ENCODE peak calls at places on chromosomes 7 and 10, in four cellular contexts. B is CD4-positive, alpha-beta memory T cell; U is OCI-LY7; H is left ventricle myocardium inferior. G is an unnamed sample.

GRCh38 chr7:23418046-23418445 is 52.2 kb downstream of the IGF2BP3 start:
- DNase-seq in H (no peak), U (no peak), B (no peak), G (no peak)

GRCh38 chr10:61905446-61905725 is 3.9 kb downstream of the ARID5B start:
- DNase-seq in B (no peak), U (no peak), H (no peak), G (no peak)

GRCh38 chr10:71435571-71436267 is 39.0 kb downstream of the CDH23 start:
- DNase-seq in U (no peak), H (peak), B (no peak), G (no peak)

GRCh38 chr10:17216217-17216900 is 11.7 kb upstream of the VIM start:
- DNase-seq in H (no peak), B (peak), U (no peak), G (no peak)

GRCh38 chr10:25047902-25048301 is 31.5 kb downstream of the THNSL1 start:
- DNase-seq in H (no peak), U (no peak), B (no peak), G (no peak)

GRCh38 chr7:28698744-28699291 is 259.3 kb downstream of the TRIL start:
- DNase-seq in H (no peak), U (no peak), B (no peak), G (no peak)

GRCh38 chr7:7681191-7681935 is 37.0 kb downstream of the RPA3 start:
- DNase-seq in U (peak), H (no peak), B (peak), G (no peak)

GRCh38 chr7:17411922-17412321 is 113.5 kb downstream of the AHR start:
- DNase-seq in U (no peak), B (no peak), H (no peak), G (no peak)

GRCh38 chr10:132309466-132309865 is 1.7 kb upstream of the STK32C start:
- DNase-seq in H (no peak), B (no peak), U (no peak), G (no peak)

GRCh38 chr10:78551184-78552005 is 517.4 kb upstream of the ZMIZ1 start:
- DNase-seq in B (no peak), U (no peak), H (no peak), G (no peak)

GRCh38 chr10:48811917-48812316 is 127.2 kb downstream of the WDFY4 start:
- DNase-seq in B (no peak), U (no peak), H (no peak), G (no peak)

GRCh38 chr7:47596502-47597202 is 14.7 kb upstream of the TNS3 start:
- DNase-seq in B (no peak), U (peak), H (no peak), G (no peak)

GRCh38 chr7:107865956-107866775 is 24.8 kb upstream of the DLD start:
- DNase-seq in H (no peak), B (no peak), U (no peak), G (no peak)

GRCh38 chr10:130242483-130242882 is 106.3 kb downstream of the GLRX3 start:
- DNase-seq in H (no peak), B (no peak), U (no peak), G (no peak)

GRCh38 chr10:133113847-133114246 is 26.1 kb downstream of the ADGRA1 start:
- DNase-seq in B (no peak), H (no peak), U (no peak), G (no peak)

GRCh38 chr7:9502269-9502668 is 1068.9 kb downstream of the NXPH1 start:
- DNase-seq in U (no peak), H (no peak), B (no peak), G (no peak)

GRCh38 chr7:85001493-85002345 is 185.1 kb downstream of the SEMA3D start:
- DNase-seq in H (no peak), U (no peak), B (no peak), G (no peak)

GRCh38 chr10:112580267-112580666 is 133.3 kb downstream of the VTI1A start:
- DNase-seq in U (no peak), H (no peak), B (no peak), G (no peak)

GRCh38 chr7:40469481-40469880 is 334.7 kb downstream of the SUGCT start:
- DNase-seq in U (no peak), H (no peak), B (no peak), G (no peak)

GRCh38 chr7:6166443-6166871 is 106.0 kb downstream of the CYTH3 start:
- DNase-seq in B (no peak), H (no peak), U (peak), G (no peak)

GRCh38 chr7:4270941-4271715 is 411.0 kb upstream of the FOXK1 start:
- DNase-seq in U (no peak), H (no peak), B (no peak), G (no peak)

GRCh38 chr10:79487296-79488194 is 24.8 kb upstream of the EIF5AL1 start:
- DNase-seq in U (peak), B (peak), H (peak), G (peak)

GRCh38 chr10:71090801-71091200 is 121.6 kb upstream of the UNC5B start:
- DNase-seq in H (no peak), U (no peak), B (no peak), G (peak)

GRCh38 chr7:81447351-81447952 is 322.4 kb downstream of the HGF start:
- DNase-seq in U (no peak), H (no peak), B (no peak), G (no peak)

GRCh38 chr7:26930845-26931244 is 66.5 kb upstream of the SKAP2 start:
- DNase-seq in H (no peak), B (no peak), U (no peak), G (no peak)

GRCh38 chr10:122475130-122475529 is 13.8 kb downstream of the HTRA1 start:
- DNase-seq in H (peak), U (no peak), B (no peak), G (no peak)

GRCh38 chr7:4951903-4952636 is 6.9 kb downstream of the MMD2 start:
- DNase-seq in H (no peak), B (no peak), U (peak), G (no peak)

GRCh38 chr10:46284286-46285229 is 2.2 kb upstream of the ANTXRL start:
- DNase-seq in B (peak), U (peak), H (peak), G (peak)

GRCh38 chr10:31374146-31374696 is 55.2 kb downstream of the ZEB1 start:
- DNase-seq in H (no peak), U (no peak), B (no peak), G (no peak)

GRCh38 chr7:133797355-133797754 is 329.8 kb upstream of the LRGUK start:
- DNase-seq in H (no peak), B (no peak), U (no peak), G (no peak)

GRCh38 chr7:133796778-133797177 is 330.4 kb upstream of the LRGUK start:
- DNase-seq in B (no peak), U (no peak), H (no peak), G (no peak)

GRCh38 chr7:133795061-133795460 is 332.1 kb upstream of the LRGUK start:
- DNase-seq in H (no peak), B (no peak), U (no peak), G (no peak)

GRCh38 chr7:133794490-133794889 is 332.6 kb upstream of the LRGUK start:
- DNase-seq in H (no peak), B (no peak), U (no peak), G (no peak)

DNA sequence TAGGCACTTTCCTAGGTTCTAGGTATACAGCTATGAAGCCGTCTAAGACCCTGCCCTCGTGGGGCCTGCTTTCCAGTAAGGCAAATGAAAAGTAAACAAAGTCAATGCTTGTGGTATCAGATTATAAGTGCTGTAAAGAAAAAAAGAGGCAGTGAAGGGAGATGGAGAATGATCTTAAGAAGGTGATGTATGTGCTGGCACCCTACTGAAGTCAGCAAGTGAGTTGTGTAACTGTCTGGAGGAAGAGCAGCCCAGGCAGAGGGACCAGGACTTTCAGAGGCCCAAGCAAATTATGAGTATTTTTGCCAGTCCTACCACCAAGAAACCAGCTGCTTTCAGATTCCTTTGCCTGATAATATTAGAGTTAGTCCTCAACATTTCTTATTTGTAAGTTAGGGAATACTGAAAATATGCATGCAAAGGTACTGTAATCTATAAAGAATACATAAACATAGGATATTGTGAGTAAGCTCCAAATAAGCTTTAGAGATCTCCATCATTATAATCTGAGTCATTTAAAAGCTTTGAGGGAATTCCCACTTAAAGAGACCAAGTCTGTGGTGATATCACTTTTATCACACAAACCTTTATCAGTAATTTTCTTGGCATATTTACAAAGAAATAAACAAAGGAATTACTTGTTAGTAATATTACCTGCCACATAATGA is 329.2 kb upstream of the LRGUK start:
- DNase-seq in H (no peak), B (no peak), U (no peak), G (no peak)
- H3K27ac ChIP-seq in H (no peak), B (no peak), U (no peak), G (no peak)

GRCh38 chr7:901388-902154 is 25.2 kb downstream of the GET4 start:
- DNase-seq in H (peak), U (peak), B (no peak), G (peak)
- H3K4me3 ChIP-seq in H (no peak), U (no peak), B (no peak), G (no peak)

DNA sequence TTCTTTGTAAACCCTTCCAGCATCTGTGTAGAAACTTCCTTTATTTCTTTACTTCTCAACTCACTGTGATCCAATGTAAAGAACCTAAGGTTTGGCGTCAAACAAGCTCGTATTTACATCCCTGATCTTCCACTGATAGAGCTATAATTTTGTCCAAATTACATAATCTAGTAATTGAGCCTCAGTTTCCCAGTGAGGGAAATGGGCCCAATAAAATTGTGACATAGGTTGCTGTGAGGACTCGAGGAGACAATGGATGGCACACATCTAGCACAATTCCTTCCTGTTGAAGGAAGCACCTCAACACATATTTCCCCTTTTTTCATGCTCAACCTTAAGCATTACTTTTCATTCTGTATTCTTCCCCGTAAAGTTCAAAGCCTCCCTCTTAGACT is 193.3 kb upstream of the BMPER start:
- DNase-seq in U (no peak), H (no peak), B (no peak), G (no peak)
- H3K27ac ChIP-seq in U (no peak), H (no peak), B (no peak), G (no peak)

GRCh38 chr7:116150588-116150987 is 59.8 kb upstream of the TES start:
- DNase-seq in B (no peak), U (no peak), H (no peak), G (no peak)
- H3K4me3 ChIP-seq in B (no peak), U (no peak), H (no peak), G (no peak)

GRCh38 chr7:356691-357462 is 66.9 kb downstream of the FOXL3 start:
- DNase-seq in B (no peak), H (no peak), U (no peak), G (no peak)
- H3K27ac ChIP-seq in B (no peak), H (no peak), U (no peak), G (no peak)

GRCh38 chr7:74224511-74224832 is 14.7 kb downstream of the LAT2 start:
- DNase-seq in U (no peak), B (no peak), H (no peak), G (no peak)

GRCh38 chr7:74221713-74222112 is 11.9 kb downstream of the LAT2 start:
- DNase-seq in B (no peak), H (no peak), U (no peak), G (no peak)

GRCh38 chr7:74223711-74224510 is 14.1 kb downstream of the LAT2 start:
- DNase-seq in H (no peak), U (no peak), B (no peak), G (no peak)

GRCh38 chr7:74225400-74225799 is 15.6 kb downstream of the LAT2 start:
- DNase-seq in H (no peak), B (no peak), U (no peak), G (no peak)

GRCh38 chr7:74222851-74223710 is 13.3 kb downstream of the LAT2 start:
- DNase-seq in U (no peak), H (no peak), B (no peak), G (no peak)
- H3K4me3 ChIP-seq in U (no peak), H (no peak), B (no peak), G (no peak)

DNA sequence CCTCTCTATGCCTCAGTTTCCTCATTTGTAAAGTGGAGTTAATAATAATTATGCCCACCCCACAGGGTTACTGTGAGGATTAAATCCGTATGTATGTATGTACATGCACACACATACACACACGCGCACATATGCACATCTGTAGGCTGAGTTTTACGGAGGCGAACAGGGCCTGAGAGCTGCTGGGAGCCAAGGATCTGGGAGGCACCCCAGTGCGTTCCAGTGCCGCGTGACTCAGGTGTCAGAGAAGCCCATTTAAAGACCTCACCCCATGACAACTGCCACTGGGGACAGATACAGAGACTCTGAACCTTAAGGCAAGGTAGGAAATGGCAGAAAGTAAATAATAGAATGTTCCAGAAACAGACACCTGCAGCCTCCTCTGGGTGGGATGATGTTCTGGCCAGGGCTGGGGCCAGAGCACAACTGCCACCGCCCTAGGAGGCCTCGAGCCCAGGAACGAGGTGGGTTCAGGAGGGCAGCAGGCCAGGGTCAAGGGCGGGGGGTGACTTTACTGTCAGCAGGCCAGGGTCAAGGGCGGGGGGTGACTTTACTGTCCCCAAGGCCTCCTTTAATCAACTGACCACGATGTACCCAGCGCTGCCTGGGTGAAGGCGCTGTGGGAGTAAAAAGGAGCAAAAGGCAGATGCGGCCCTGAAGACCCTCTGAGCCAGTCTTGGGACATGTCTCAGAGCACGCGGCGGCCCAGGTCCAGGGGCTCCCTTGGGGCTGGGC is 54.9 kb downstream of the PRKAG2 start:
- DNase-seq in H (no peak), B (no peak), U (no peak), G (peak)
- H3K27ac ChIP-seq in H (peak), B (no peak), U (no peak), G (peak)

GRCh38 chr10:6071181-6072175 is 9.3 kb upstream of the IL2RA start:
- DNase-seq in H (no peak), B (no peak), U (peak), G (no peak)
- H3K4me3 ChIP-seq in H (no peak), B (no peak), U (peak), G (no peak)

GRCh38 chr7:74193054-74193453 is 16.8 kb upstream of the LAT2 start:
- DNase-seq in U (no peak), H (no peak), B (no peak), G (no peak)

GRCh38 chr7:74197449-74198108 is 12.2 kb upstream of the LAT2 start:
- DNase-seq in U (no peak), B (no peak), H (no peak), G (no peak)

GRCh38 chr7:74193913-74194312 is 15.9 kb upstream of the LAT2 start:
- DNase-seq in H (no peak), U (no peak), B (no peak), G (no peak)

GRCh38 chr7:74191231-74191630 is 17.1 kb downstream of the EIF4H start:
- DNase-seq in B (no peak), H (no peak), U (no peak), G (no peak)

GRCh38 chr7:74194686-74195085 is 15.1 kb upstream of the LAT2 start:
- DNase-seq in U (no peak), H (no peak), B (no peak), G (no peak)
- H3K27ac ChIP-seq in U (no peak), H (no peak), B (no peak), G (no peak)

G was measured in pancreas.